ENCODE peak calls at places on chromosomes 11 and 22, in eight cellular contexts. One of them, this sample, is unnamed.

GRCh38 chr22:32698926-32699619 is 102.4 kb upstream of the TIMP3 start:
- DNase-seq in testis: peak; percentile 65
- DNase-seq in IMR-90: no peak
- DNase-seq in stomach: no peak
- DNase-seq in GM23248: no peak
- DNase-seq in adrenal gland: no peak
- DNase-seq in A549: no peak
- DNase-seq in mesendoderm: no peak
- DNase-seq in this sample: no peak

GRCh38 chr11:10809373-10810199 is 860 bp upstream of the EIF4G2 start:
- DNase-seq in testis: peak; percentile 59
- DNase-seq in IMR-90: peak; percentile 80
- DNase-seq in stomach: no peak
- DNase-seq in GM23248: peak; percentile 86
- DNase-seq in adrenal gland: peak; percentile 49
- DNase-seq in A549: peak; percentile 58
- DNase-seq in mesendoderm: peak; percentile 84
- DNase-seq in this sample: peak; percentile 80

GRCh38 chr11:117818036-117818858 is 6.3 kb downstream of the FXYD2 start:
- DNase-seq in testis: no peak
- DNase-seq in IMR-90: peak; percentile 56
- DNase-seq in stomach: no peak
- DNase-seq in GM23248: no peak
- DNase-seq in adrenal gland: peak; percentile 69
- DNase-seq in A549: no peak
- DNase-seq in mesendoderm: peak; percentile 69
- DNase-seq in this sample: peak; percentile 73

GRCh38 chr11:96306933-96307747 is 35.9 kb downstream of the MAML2 start:
- DNase-seq in testis: peak; percentile 79
- DNase-seq in IMR-90: peak; percentile 99
- DNase-seq in stomach: peak; percentile 90
- DNase-seq in GM23248: peak; percentile 99
- DNase-seq in adrenal gland: peak; percentile 97
- DNase-seq in A549: peak; percentile 67
- DNase-seq in mesendoderm: peak; percentile 95
- DNase-seq in this sample: peak; percentile 99

GRCh38 chr11:7512525-7513209 is 1.1 kb upstream of the PPFIBP2 start:
- DNase-seq in testis: peak; percentile 75
- DNase-seq in IMR-90: no peak
- DNase-seq in stomach: peak; percentile 79
- DNase-seq in GM23248: peak; percentile 76
- DNase-seq in adrenal gland: peak; percentile 75
- DNase-seq in A549: no peak
- DNase-seq in mesendoderm: no peak
- DNase-seq in this sample: peak; percentile 7

GRCh38 chr11:106644824-106645223 is 373.5 kb downstream of the GUCY1A2 start:
- DNase-seq in testis: no peak
- DNase-seq in IMR-90: peak; percentile 60
- DNase-seq in stomach: no peak
- DNase-seq in GM23248: peak; percentile 14
- DNase-seq in adrenal gland: no peak
- DNase-seq in A549: no peak
- DNase-seq in mesendoderm: no peak
- DNase-seq in this sample: no peak

GRCh38 chr11:121366970-121367369 is 74.4 kb downstream of the SC5D start:
- DNase-seq in testis: no peak
- DNase-seq in IMR-90: no peak
- DNase-seq in stomach: no peak
- DNase-seq in GM23248: no peak
- DNase-seq in adrenal gland: peak; percentile 2
- DNase-seq in A549: no peak
- DNase-seq in mesendoderm: no peak
- DNase-seq in this sample: no peak

GRCh38 chr22:28252539-28252938 is 333.5 kb upstream of the PITPNB start:
- DNase-seq in testis: no peak
- DNase-seq in IMR-90: no peak
- DNase-seq in stomach: no peak
- DNase-seq in GM23248: no peak
- DNase-seq in adrenal gland: no peak
- DNase-seq in A549: no peak
- DNase-seq in mesendoderm: no peak
- DNase-seq in this sample: no peak

GRCh38 chr22:33565580-33565995 is 354.7 kb downstream of the LARGE1 start:
- DNase-seq in testis: no peak
- DNase-seq in IMR-90: no peak
- DNase-seq in stomach: no peak
- DNase-seq in GM23248: no peak
- DNase-seq in adrenal gland: no peak
- DNase-seq in A549: no peak
- DNase-seq in mesendoderm: no peak
- DNase-seq in this sample: no peak

GRCh38 chr11:110478410-110478809 is 48.7 kb downstream of the FDX1 start:
- DNase-seq in testis: peak; percentile 71
- DNase-seq in IMR-90: no peak
- DNase-seq in stomach: no peak
- DNase-seq in GM23248: no peak
- DNase-seq in adrenal gland: peak; percentile 47
- DNase-seq in A549: no peak
- DNase-seq in mesendoderm: peak; percentile 79
- DNase-seq in this sample: no peak

GRCh38 chr11:20353829-20354434 is 9.6 kb upstream of the HTATIP2 start:
- DNase-seq in testis: peak; percentile 52
- DNase-seq in IMR-90: peak; percentile 48
- DNase-seq in stomach: peak; percentile 29
- DNase-seq in GM23248: peak; percentile 71
- DNase-seq in adrenal gland: peak; percentile 56
- DNase-seq in A549: peak; percentile 44
- DNase-seq in mesendoderm: peak; percentile 37
- DNase-seq in this sample: peak; percentile 55

GRCh38 chr11:20357150-20357549 is 6.4 kb upstream of the HTATIP2 start:
- DNase-seq in testis: no peak
- DNase-seq in IMR-90: no peak
- DNase-seq in stomach: no peak
- DNase-seq in GM23248: no peak
- DNase-seq in adrenal gland: no peak
- DNase-seq in A549: no peak
- DNase-seq in mesendoderm: no peak
- DNase-seq in this sample: no peak

GRCh38 chr11:20351151-20351550 is 12.4 kb upstream of the HTATIP2 start:
- DNase-seq in testis: no peak
- DNase-seq in IMR-90: no peak
- DNase-seq in stomach: no peak
- DNase-seq in GM23248: no peak
- DNase-seq in adrenal gland: no peak
- DNase-seq in A549: no peak
- DNase-seq in mesendoderm: no peak
- DNase-seq in this sample: no peak

GRCh38 chr11:20351870-20352269 is 11.6 kb upstream of the HTATIP2 start:
- DNase-seq in testis: no peak
- DNase-seq in IMR-90: no peak
- DNase-seq in stomach: no peak
- DNase-seq in GM23248: no peak
- DNase-seq in adrenal gland: no peak
- DNase-seq in A549: no peak
- DNase-seq in mesendoderm: peak; percentile 22
- DNase-seq in this sample: no peak

DNA sequence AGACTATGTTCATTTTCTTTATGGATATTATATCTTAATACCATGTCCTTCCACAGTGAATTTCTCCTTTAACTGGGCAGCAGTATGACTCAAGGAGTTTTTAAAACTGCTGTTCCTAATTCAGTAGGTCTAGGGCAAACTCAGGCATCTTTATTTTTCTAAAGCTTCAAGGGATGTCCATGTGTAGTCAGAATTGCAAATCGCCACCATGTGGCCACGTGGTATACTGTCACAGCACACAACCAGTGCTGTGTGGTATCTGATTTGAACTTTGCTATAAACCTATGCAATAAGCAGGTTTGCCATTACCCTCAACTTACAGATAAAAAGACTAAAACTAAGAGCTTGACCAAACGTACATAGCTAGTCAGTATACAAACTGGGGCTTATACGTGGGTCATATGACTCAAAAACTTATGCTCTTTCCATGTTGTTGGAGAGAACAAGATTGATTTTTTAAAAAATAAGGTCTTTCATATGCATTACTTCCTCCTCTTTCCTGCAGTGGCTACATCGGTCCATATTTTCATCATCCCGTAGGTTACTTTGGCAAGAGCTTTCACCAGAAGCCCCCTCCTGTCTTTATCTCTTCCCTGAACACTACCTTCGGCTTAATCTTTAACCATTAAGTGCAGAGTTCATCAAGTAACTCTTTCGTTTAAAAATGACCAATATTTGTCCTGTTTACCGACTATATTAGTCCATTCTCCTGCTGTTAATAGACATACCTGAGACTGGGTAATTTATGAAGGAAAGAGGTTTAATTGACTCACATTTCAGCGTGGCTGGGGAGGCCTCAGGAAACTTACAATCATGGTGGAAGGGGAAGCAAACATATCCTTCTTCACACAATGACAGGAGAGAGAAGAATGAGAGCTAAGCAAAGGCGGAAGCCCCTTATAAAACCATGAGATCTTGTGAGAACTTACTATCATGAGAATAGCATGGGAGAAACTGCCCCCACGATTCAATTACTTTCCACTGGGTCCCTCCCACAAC is 8.0 kb upstream of the HTATIP2 start:
- DNase-seq in testis: peak; percentile 49
- DNase-seq in IMR-90: peak; percentile 58
- DNase-seq in stomach: peak; percentile 35
- DNase-seq in GM23248: peak; percentile 72
- DNase-seq in adrenal gland: peak; percentile 53
- DNase-seq in A549: peak; percentile 52
- DNase-seq in mesendoderm: peak; percentile 59
- DNase-seq in this sample: peak; percentile 64
- H3K4me1 ChIP-seq in testis: no peaks in the 10 kb centered on the region
- H3K4me1 ChIP-seq in IMR-90: peaks cover 2% of the 10 kb centered on the region
- H3K4me1 ChIP-seq in stomach: no peaks in the 10 kb centered on the region
- H3K4me1 ChIP-seq in GM23248: no peaks in the 10 kb centered on the region
- H3K4me1 ChIP-seq in adrenal gland: no peaks in the 10 kb centered on the region
- H3K4me1 ChIP-seq in A549: peaks cover 13% of the 10 kb centered on the region
- H3K4me1 ChIP-seq in mesendoderm: no peaks in the 10 kb centered on the region
- H3K4me1 ChIP-seq in this sample: peaks cover 6% of the 10 kb centered on the region

DNA sequence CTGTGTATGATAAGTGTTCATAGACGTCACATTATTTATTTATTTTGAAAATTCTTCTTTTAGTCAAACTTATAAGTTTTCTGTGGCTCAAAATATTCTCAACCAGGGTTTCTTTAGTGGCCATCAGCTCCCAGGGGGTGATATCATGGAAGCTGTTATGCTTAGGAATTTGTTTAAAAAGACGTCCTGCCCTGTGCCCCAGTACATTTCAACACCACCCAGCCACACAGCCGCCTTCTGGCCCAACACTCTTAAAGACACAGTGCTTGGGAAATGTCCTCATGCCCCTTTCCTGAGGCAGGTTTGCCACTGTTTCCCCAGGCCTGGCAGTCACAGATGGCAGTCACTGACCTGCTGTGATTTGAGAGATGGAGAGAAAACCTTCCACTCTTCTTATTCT is 19.9 kb downstream of the TSKU start:
- DNase-seq in testis: no peak
- DNase-seq in IMR-90: peak; percentile 83
- DNase-seq in stomach: no peak
- DNase-seq in GM23248: peak; percentile 72
- DNase-seq in adrenal gland: no peak
- DNase-seq in A549: no peak
- DNase-seq in mesendoderm: no peak
- DNase-seq in this sample: no peak
- H3K4me1 ChIP-seq in testis: peaks cover 13% of the 10 kb centered on the region
- H3K4me1 ChIP-seq in IMR-90: peaks cover 43% of the 10 kb centered on the region
- H3K4me1 ChIP-seq in stomach: peaks cover 73% of the 10 kb centered on the region
- H3K4me1 ChIP-seq in GM23248: peaks cover 32% of the 10 kb centered on the region
- H3K4me1 ChIP-seq in adrenal gland: no peaks in the 10 kb centered on the region
- H3K4me1 ChIP-seq in A549: peaks cover 96% of the 10 kb centered on the region
- H3K4me1 ChIP-seq in mesendoderm: peaks cover 11% of the 10 kb centered on the region
- H3K4me1 ChIP-seq in this sample: peaks cover 7% of the 10 kb centered on the region

DNA sequence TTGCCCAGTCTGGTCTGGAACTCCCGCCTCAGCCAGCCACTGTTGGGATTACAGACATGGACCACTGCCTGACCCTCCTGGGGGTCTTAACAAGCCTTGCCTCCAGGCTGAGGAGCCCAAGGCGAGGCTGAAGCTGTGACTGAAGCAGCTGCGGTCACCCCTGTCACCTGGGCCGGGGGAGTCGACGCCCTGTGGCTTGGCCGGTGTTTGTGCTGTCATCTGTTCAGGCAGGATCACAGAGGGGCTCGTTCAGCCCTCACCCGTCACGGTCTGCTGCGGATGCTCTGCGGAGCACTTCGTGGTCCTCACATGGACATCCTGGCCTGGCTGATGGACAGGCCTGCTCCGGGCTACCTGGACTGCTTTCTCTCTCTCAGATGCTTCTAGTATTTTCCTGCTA is 23.8 kb downstream of the TRMU start:
- DNase-seq in testis: no peak
- DNase-seq in IMR-90: no peak
- DNase-seq in stomach: no peak
- DNase-seq in GM23248: no peak
- DNase-seq in adrenal gland: no peak
- DNase-seq in A549: no peak
- DNase-seq in mesendoderm: no peak
- DNase-seq in this sample: no peak
- H3K4me1 ChIP-seq in testis: no peaks in the 10 kb centered on the region
- H3K4me1 ChIP-seq in IMR-90: no peaks in the 10 kb centered on the region
- H3K4me1 ChIP-seq in stomach: no peaks in the 10 kb centered on the region
- H3K4me1 ChIP-seq in GM23248: no peaks in the 10 kb centered on the region
- H3K4me1 ChIP-seq in adrenal gland: no peaks in the 10 kb centered on the region
- H3K4me1 ChIP-seq in A549: peaks cover 3% of the 10 kb centered on the region
- H3K4me1 ChIP-seq in mesendoderm: no peaks in the 10 kb centered on the region
- H3K4me1 ChIP-seq in this sample: no peaks in the 10 kb centered on the region

GRCh38 chr11:111730871-111731591 is 35.2 kb downstream of the PPP2R1B start:
- DNase-seq in testis: no peak
- DNase-seq in IMR-90: no peak
- DNase-seq in stomach: peak; percentile 76
- DNase-seq in GM23248: peak; percentile 51
- DNase-seq in adrenal gland: no peak
- DNase-seq in A549: no peak
- DNase-seq in mesendoderm: no peak
- DNase-seq in this sample: no peak
- H3K4me1 ChIP-seq in testis: peaks cover 45% of the 10 kb centered on the region
- H3K4me1 ChIP-seq in IMR-90: peaks cover 41% of the 10 kb centered on the region
- H3K4me1 ChIP-seq in stomach: peaks cover 73% of the 10 kb centered on the region
- H3K4me1 ChIP-seq in GM23248: peaks cover 33% of the 10 kb centered on the region
- H3K4me1 ChIP-seq in adrenal gland: peaks cover 39% of the 10 kb centered on the region
- H3K4me1 ChIP-seq in A549: peaks cover 45% of the 10 kb centered on the region
- H3K4me1 ChIP-seq in mesendoderm: no peaks in the 10 kb centered on the region
- H3K4me1 ChIP-seq in this sample: peaks cover 45% of the 10 kb centered on the region

GRCh38 chr22:42642801-42643631 is 2.6 kb upstream of the ATP5MGL start:
- DNase-seq in testis: no peak
- DNase-seq in IMR-90: no peak
- DNase-seq in stomach: peak; percentile 60
- DNase-seq in GM23248: no peak
- DNase-seq in adrenal gland: no peak
- DNase-seq in A549: no peak
- DNase-seq in mesendoderm: no peak
- DNase-seq in this sample: no peak
- H3K4me1 ChIP-seq in testis: peaks cover 86% of the 10 kb centered on the region
- H3K4me1 ChIP-seq in IMR-90: peaks cover 35% of the 10 kb centered on the region
- H3K4me1 ChIP-seq in stomach: peaks cover 70% of the 10 kb centered on the region
- H3K4me1 ChIP-seq in GM23248: peaks cover 44% of the 10 kb centered on the region
- H3K4me1 ChIP-seq in adrenal gland: peaks cover 61% of the 10 kb centered on the region
- H3K4me1 ChIP-seq in A549: peaks cover 24% of the 10 kb centered on the region
- H3K4me1 ChIP-seq in mesendoderm: peaks cover 3% of the 10 kb centered on the region
- H3K4me1 ChIP-seq in this sample: peaks cover 35% of the 10 kb centered on the region